ENCODE peak calls at places on chromosomes 6 and 20, in six cellular contexts. G is HFF-Myc, S is right atrium auricular region, H is MCF 10A, Z is omental fat pad, M is transverse colon. P is an unnamed sample.

GRCh38 chr6:144898741-144899140 is 613.6 kb downstream of the UTRN start:
- DNase-seq in G (no peak), S (no peak), H (no peak), Z (no peak), M (no peak), P (no peak)

GRCh38 chr6:137001287-137001976 is 43.3 kb downstream of the IL20RA start:
- DNase-seq in G (peak; percentile 3), S (no peak), H (peak; percentile 74), Z (no peak), M (no peak), P (no peak)

GRCh38 chr20:8007490-8007889 is 12.1 kb downstream of the TMX4 start:
- DNase-seq in G (no peak), S (no peak), H (no peak), Z (no peak), M (no peak), P (no peak)

GRCh38 chr6:129643968-129644367 is 66.0 kb downstream of the ARHGAP18 start:
- DNase-seq in G (no peak), S (no peak), H (peak; percentile 44), Z (no peak), M (no peak), P (no peak)

GRCh38 chr6:151254451-151255081 is 14.8 kb downstream of the AKAP12 start:
- DNase-seq in G (no peak), S (no peak), H (peak; percentile 6), Z (no peak), M (no peak), P (no peak)

GRCh38 chr20:22402990-22403859 is 181.1 kb downstream of the FOXA2 start:
- DNase-seq in G (no peak), S (no peak), H (peak; percentile 40), Z (no peak), M (no peak), P (no peak)

GRCh38 chr20:20207291-20207690 is 155.0 kb downstream of the CFAP61 start:
- DNase-seq in G (no peak), S (no peak), H (no peak), Z (no peak), M (no peak), P (no peak)

GRCh38 chr20:25023316-25023715 is 30.8 kb upstream of the APMAP start:
- DNase-seq in G (no peak), S (no peak), H (no peak), Z (no peak), M (peak; percentile 7), P (no peak)

GRCh38 chr6:170086639-170087420 is 204.0 kb downstream of the DLL1 start:
- DNase-seq in G (no peak), S (peak; percentile 43), H (no peak), Z (peak; percentile 7), M (peak; percentile 7), P (no peak)

DNA sequence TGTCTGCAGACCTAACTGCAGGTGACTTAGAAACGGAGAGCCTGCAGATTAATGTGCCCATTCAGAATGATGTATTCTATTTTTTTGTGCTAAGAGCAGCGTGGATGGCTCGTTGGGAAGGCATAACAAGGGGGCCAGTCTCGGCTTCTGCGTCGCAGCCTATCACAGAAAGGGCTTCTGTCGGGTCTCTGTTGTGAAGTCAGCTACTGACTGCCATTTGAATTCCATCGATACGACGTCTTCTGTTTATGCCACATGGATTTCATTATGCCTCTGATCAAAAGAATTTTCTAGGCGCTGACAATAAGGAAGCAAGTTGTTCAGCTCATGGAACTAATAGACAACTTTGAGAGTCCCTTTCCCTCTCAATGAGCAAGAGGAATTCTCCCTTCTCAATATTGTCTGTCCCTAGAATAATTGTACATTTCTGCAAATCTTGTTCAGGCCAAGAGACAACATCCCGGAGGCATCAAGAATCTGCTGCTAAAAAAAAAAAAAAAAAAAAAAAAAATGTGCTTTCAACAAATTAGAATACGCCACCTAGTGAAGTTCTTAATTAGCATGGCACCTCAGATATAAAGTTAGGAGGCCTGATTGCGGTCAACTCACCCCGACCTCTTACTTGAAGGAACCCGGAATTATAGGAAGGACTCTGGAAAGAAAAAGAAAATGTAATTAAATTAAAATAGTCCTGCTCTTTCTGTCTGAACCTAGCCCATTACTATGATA is 223.9 kb downstream of the TSHZ2 start:
- DNase-seq in G (no peak), S (no peak), H (no peak), Z (no peak), M (no peak), P (no peak)
- TF ChIP-seq CTCF in G (no peak), S (no peak), H (peak; percentile 15), Z (no peak), M (no peak), P (no peak)

GRCh38 chr20:17648306-17648646 is 33.8 kb downstream of the RRBP1 start:
- DNase-seq in G (no peak), S (no peak), H (no peak), Z (no peak), M (no peak), P (no peak)

GRCh38 chr20:17647391-17648305 is 34.4 kb downstream of the RRBP1 start:
- DNase-seq in G (no peak), S (no peak), H (no peak), Z (no peak), M (no peak), P (no peak)

GRCh38 chr20:17650301-17650761 is 31.7 kb downstream of the RRBP1 start:
- DNase-seq in G (no peak), S (no peak), H (no peak), Z (no peak), M (no peak), P (no peak)

GRCh38 chr20:17650816-17651760 is 31.0 kb downstream of the RRBP1 start:
- DNase-seq in G (no peak), S (no peak), H (peak; percentile 21), Z (no peak), M (no peak), P (no peak)

DNA sequence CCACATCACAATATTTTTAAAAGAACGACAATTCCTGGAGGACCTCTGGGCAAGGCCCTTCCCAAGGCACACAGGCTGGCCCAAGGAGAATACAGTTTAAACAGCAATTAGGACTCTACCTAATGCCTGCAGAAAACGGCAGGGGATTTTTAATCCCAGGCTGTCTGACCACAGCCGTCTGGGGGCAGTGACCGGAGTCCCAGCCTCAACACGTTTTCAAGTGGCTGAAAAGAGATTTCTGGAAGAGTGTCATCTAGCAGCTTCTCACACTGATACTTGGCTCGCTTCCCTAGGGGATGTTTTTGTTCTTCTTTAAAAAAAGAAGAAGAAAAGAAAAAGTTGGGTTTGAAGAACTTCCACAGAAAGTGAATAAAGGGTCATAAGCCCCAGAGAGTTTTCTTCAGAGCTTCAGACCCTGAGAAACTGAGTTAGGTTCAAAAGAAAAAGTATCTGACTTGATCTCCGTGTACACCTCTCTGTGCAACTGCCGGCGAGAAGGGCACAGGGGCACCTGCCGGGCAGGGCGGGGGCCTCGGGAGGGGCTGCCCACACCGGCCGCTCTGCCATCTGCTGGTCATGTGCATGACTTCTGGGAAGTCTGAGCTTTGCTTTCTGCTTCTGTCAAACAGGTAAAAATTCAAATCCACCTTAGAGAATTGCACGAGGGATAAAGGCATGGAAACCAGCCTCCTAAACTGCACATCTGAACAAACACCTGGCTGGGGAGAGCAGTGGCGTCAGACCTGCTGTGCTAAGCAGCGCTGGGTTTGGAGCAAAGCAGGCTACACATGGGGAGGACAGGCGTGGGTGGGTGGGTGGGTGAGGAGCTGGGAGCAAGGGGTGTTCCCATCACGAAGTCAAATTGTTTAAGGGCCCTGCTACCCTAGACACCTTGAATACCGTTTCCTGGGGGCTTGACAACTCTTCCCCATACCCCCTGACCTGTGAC is 33.0 kb downstream of the RRBP1 start:
- DNase-seq in G (no peak), S (no peak), H (no peak), Z (no peak), M (peak; percentile 69), P (no peak)
- TF ChIP-seq CTCF in G (peak; percentile 41), S (peak; percentile 1), H (peak; percentile 26), Z (no peak), M (peak; percentile 19), P (no peak)

GRCh38 chr6:140353536-140353935 is 979.1 kb upstream of the CITED2 start:
- DNase-seq in G (no peak), S (no peak), H (no peak), Z (no peak), M (no peak), P (no peak)
- TF ChIP-seq CTCF in G (no peak), S (no peak), H (no peak), Z (no peak), M (no peak), P (no peak)

GRCh38 chr20:6829510-6830116 is 62.1 kb downstream of the BMP2 start:
- DNase-seq in G (no peak), S (no peak), H (peak; percentile 8), Z (no peak), M (no peak), P (no peak)
- TF ChIP-seq CTCF in G (peak; percentile 28), S (no peak), H (peak; percentile 5), Z (no peak), M (no peak), P (no peak)

GRCh38 chr6:81763968-81764367 is 11.5 kb upstream of the TENT5A start:
- DNase-seq in G (no peak), S (no peak), H (no peak), Z (no peak), M (no peak), P (no peak)

GRCh38 chr6:81763051-81763450 is 10.6 kb upstream of the TENT5A start:
- DNase-seq in G (no peak), S (no peak), H (no peak), Z (no peak), M (no peak), P (no peak)

GRCh38 chr6:81761197-81761596 is 8.7 kb upstream of the TENT5A start:
- DNase-seq in G (no peak), S (no peak), H (peak; percentile 34), Z (no peak), M (no peak), P (no peak)

GRCh38 chr6:81759782-81760181 is 7.3 kb upstream of the TENT5A start:
- DNase-seq in G (no peak), S (no peak), H (peak; percentile 72), Z (no peak), M (no peak), P (no peak)

DNA sequence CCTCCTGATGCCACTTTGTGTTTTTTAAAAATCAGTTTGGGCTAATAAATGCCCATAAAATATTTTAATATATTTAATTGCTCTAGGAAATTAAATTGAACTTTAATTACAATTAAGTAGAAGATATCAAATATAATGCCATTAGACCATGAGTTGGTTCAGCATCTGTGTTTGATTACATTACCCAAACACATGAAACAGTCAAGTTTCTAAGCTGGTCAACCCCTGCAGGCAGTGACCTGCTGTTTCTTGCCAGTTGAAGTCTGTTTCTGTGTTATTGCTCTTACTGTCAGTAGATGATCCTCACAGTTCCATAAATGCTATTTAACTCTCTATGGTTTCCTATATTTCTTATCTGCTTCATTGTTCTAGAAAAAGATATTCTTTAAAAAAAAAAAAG is 9.7 kb upstream of the TENT5A start:
- DNase-seq in G (no peak), S (no peak), H (no peak), Z (no peak), M (no peak), P (no peak)
- TF ChIP-seq CTCF in G (no peak), S (no peak), H (no peak), Z (no peak), M (no peak), P (no peak)

DNA sequence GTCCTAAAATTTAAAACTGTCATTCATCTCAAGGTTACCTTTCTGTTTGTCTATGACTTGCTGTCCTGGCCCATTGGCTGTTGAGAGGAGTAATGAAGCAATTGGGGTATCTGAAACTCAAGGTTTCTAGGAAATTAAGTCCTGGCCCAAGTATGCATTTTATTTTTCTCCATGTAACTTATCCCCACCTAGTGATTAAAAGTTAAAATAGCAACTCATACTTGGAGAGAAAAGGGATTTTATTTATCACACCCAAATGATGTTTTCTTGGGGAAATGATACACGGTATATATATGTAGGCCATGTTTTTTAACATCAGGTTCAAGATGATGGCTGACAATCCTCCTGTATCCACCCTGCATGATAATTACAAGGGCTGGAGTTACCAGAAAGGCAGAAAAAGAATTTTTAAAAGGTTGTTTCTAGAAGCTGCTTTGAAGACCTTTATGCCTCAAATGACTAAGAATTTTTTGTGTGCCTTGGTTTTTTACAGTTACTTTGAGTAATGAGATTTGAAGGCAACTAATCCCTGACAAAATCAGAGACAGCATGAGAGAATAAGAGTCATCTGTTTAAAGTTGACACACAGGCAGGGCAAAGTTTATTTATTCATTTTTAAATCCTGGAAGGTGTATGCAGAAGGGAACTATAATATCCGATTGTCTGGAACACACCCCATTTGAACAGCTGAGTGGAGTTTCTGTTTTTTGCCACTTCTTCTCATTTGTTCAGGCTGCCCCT is 28.9 kb upstream of the C6orf58 start:
- DNase-seq in G (no peak), S (no peak), H (peak; percentile 14), Z (no peak), M (no peak), P (no peak)
- TF ChIP-seq CTCF in G (no peak), S (no peak), H (peak; percentile 17), Z (no peak), M (no peak), P (peak; percentile 14)